ENCODE peak calls at places on chromosomes 16 and 17, in eight cellular contexts. O is pancreas; L is prostate gland; D is gastrocnemius medialis; F is activated CD8-positive, alpha-beta memory T cell treated with anti-CD3 and anti-CD28 coated beads for 24 hours; Z is adrenal gland; H is PC-3; X is NCI-H1092 treated with DMSO at 0.1 percent for 48 hours. Q is an unnamed sample.

GRCh38 chr16:12257926-12258561 is 281.5 kb downstream of the SNX29 start:
- DNase-seq in O (no peak), Z (peak), H (peak), L (no peak), D (no peak), F (no peak), X (peak), Q (no peak)

GRCh38 chr17:65529761-65530157 is 31.7 kb downstream of the AXIN2 start:
- DNase-seq in D (no peak), O (no peak), H (no peak), F (no peak), Z (no peak), X (no peak), L (no peak), Q (no peak)

GRCh38 chr16:2148714-2149629 is 547 bp downstream of the RAB26 start:
- DNase-seq in D (no peak), L (no peak), Z (no peak), F (peak), X (no peak), O (peak), H (peak), Q (peak)

GRCh38 chr16:4249546-4249945 is 7.7 kb upstream of the SRL start:
- DNase-seq in X (no peak), D (no peak), L (no peak), Z (no peak), O (no peak), H (no peak), F (no peak), Q (no peak)

GRCh38 chr16:49652441-49653175 is 203.3 kb downstream of the ZNF423 start:
- DNase-seq in L (no peak), Z (peak), D (no peak), X (peak), F (no peak), O (no peak), H (no peak), Q (peak)

GRCh38 chr16:56119138-56119537 is 72.2 kb upstream of the GNAO1 start:
- DNase-seq in H (no peak), D (no peak), L (no peak), F (no peak), X (no peak), Z (no peak), O (no peak), Q (no peak)

GRCh38 chr17:77930780-77931768 is 27.4 kb upstream of the TNRC6C start:
- DNase-seq in H (no peak), O (no peak), X (no peak), D (no peak), L (no peak), Z (no peak), F (no peak), Q (no peak)

GRCh38 chr17:65074778-65075250 is 18.3 kb upstream of the GNA13 start:
- DNase-seq in D (peak), F (no peak), X (no peak), O (peak), L (peak), H (no peak), Z (peak), Q (no peak)

GRCh38 chr17:63293310-63293709 is 152.8 kb downstream of the CYB561 start:
- DNase-seq in F (no peak), Z (no peak), D (no peak), X (no peak), H (peak), L (no peak), O (no peak), Q (no peak)

GRCh38 chr16:24357511-24357910 is 101.4 kb downstream of the CACNG3 start:
- DNase-seq in Z (no peak), H (no peak), F (no peak), X (no peak), O (no peak), L (no peak), D (no peak), Q (no peak)

GRCh38 chr17:44200478-44201155 is 933 bp upstream of the ATXN7L3 start:
- DNase-seq in X (peak), F (no peak), H (no peak), L (no peak), O (peak), D (no peak), Z (no peak), Q (no peak)

GRCh38 chr17:79095345-79096055 is 20.9 kb downstream of the ENGASE start:
- DNase-seq in O (no peak), F (no peak), Z (no peak), D (no peak), X (no peak), H (peak), L (no peak), Q (no peak)

GRCh38 chr16:53045554-53046250 is 7.0 kb downstream of the CHD9NB start:
- DNase-seq in X (no peak), H (peak), O (peak), F (no peak), Z (no peak), D (no peak), L (peak), Q (no peak)

GRCh38 chr17:76797441-76797840 is 59.5 kb downstream of the MFSD11 start:
- DNase-seq in F (no peak), X (no peak), L (no peak), O (no peak), D (no peak), Z (no peak), H (peak), Q (no peak)

GRCh38 chr17:69066482-69066881 is 5.8 kb upstream of the ABCA9 start:
- DNase-seq in F (no peak), O (no peak), L (no peak), D (no peak), Z (no peak), H (no peak), X (no peak), Q (no peak)

GRCh38 chr17:55230716-55231115 is 34.0 kb upstream of the HLF start:
- DNase-seq in H (no peak), Z (no peak), O (no peak), F (no peak), L (no peak), X (no peak), D (no peak), Q (no peak)

GRCh38 chr17:51682115-51682514 is 421.8 kb downstream of the UTP18 start:
- DNase-seq in F (no peak), L (no peak), H (no peak), O (no peak), X (no peak), Z (no peak), D (no peak), Q (no peak)

GRCh38 chr16:30046178-30046577 is 15.1 kb upstream of the TLCD3B start:
- DNase-seq in H (no peak), Z (no peak), O (no peak), X (no peak), D (no peak), F (no peak), L (no peak), Q (no peak)

GRCh38 chr16:86608301-86608747 is 30.0 kb downstream of the FOXL1 start:
- DNase-seq in Z (no peak), L (no peak), D (peak), F (no peak), H (no peak), X (no peak), O (no peak), Q (no peak)